ENCODE peak calls at places on chromosome 22, in nine cellular contexts. One of them, this sample, is unnamed.

GRCh38 chr22:20405931-20406685 is 12.2 kb downstream of the ZNF74 start:
- DNase-seq in fibroblast of pulmonary artery: no peak
- DNase-seq in fibroblast of lung: no peak
- DNase-seq in tibial nerve: no peak
- DNase-seq in GM03348: no peak
- DNase-seq in PC-9: no peak
- DNase-seq in stimulated activated CD4-positive, alpha-beta T cell treated with anti-CD3 and anti-CD28 coated beads, Interleukin-15, amount 100 ng/mL, for 1 hour: no peak
- DNase-seq in H7: peak
- DNase-seq in ecto neural progenitor cell: peak
- DNase-seq in this sample: no peak

GRCh38 chr22:23376256-23376655 is 195.9 kb downstream of the BCR start:
- DNase-seq in fibroblast of pulmonary artery: peak
- DNase-seq in fibroblast of lung: no peak
- DNase-seq in tibial nerve: no peak
- DNase-seq in GM03348: no peak
- DNase-seq in PC-9: no peak
- DNase-seq in stimulated activated CD4-positive, alpha-beta T cell treated with anti-CD3 and anti-CD28 coated beads, Interleukin-15, amount 100 ng/mL, for 1 hour: no peak
- DNase-seq in H7: peak
- DNase-seq in ecto neural progenitor cell: no peak
- DNase-seq in this sample: no peak

GRCh38 chr22:48517039-48518030 is 1310.3 kb downstream of the BRD1 start:
- DNase-seq in fibroblast of pulmonary artery: no peak
- DNase-seq in fibroblast of lung: no peak
- DNase-seq in tibial nerve: peak
- DNase-seq in GM03348: no peak
- DNase-seq in PC-9: no peak
- DNase-seq in stimulated activated CD4-positive, alpha-beta T cell treated with anti-CD3 and anti-CD28 coated beads, Interleukin-15, amount 100 ng/mL, for 1 hour: no peak
- DNase-seq in H7: no peak
- DNase-seq in ecto neural progenitor cell: no peak
- DNase-seq in this sample: no peak

GRCh38 chr22:40310771-40311120 is 35.6 kb upstream of the ADSL start:
- DNase-seq in fibroblast of pulmonary artery: no peak
- DNase-seq in fibroblast of lung: no peak
- DNase-seq in tibial nerve: no peak
- DNase-seq in GM03348: no peak
- DNase-seq in PC-9: no peak
- DNase-seq in stimulated activated CD4-positive, alpha-beta T cell treated with anti-CD3 and anti-CD28 coated beads, Interleukin-15, amount 100 ng/mL, for 1 hour: no peak
- DNase-seq in H7: no peak
- DNase-seq in ecto neural progenitor cell: no peak
- DNase-seq in this sample: no peak

GRCh38 chr22:32684148-32684821 is 117.2 kb upstream of the TIMP3 start:
- DNase-seq in fibroblast of pulmonary artery: peak
- DNase-seq in fibroblast of lung: no peak
- DNase-seq in tibial nerve: no peak
- DNase-seq in GM03348: no peak
- DNase-seq in PC-9: no peak
- DNase-seq in stimulated activated CD4-positive, alpha-beta T cell treated with anti-CD3 and anti-CD28 coated beads, Interleukin-15, amount 100 ng/mL, for 1 hour: no peak
- DNase-seq in H7: no peak
- DNase-seq in ecto neural progenitor cell: no peak
- DNase-seq in this sample: no peak

GRCh38 chr22:48885271-48885918 is 942.3 kb downstream of the BRD1 start:
- DNase-seq in fibroblast of pulmonary artery: no peak
- DNase-seq in fibroblast of lung: no peak
- DNase-seq in tibial nerve: no peak
- DNase-seq in GM03348: no peak
- DNase-seq in PC-9: no peak
- DNase-seq in stimulated activated CD4-positive, alpha-beta T cell treated with anti-CD3 and anti-CD28 coated beads, Interleukin-15, amount 100 ng/mL, for 1 hour: no peak
- DNase-seq in H7: no peak
- DNase-seq in ecto neural progenitor cell: no peak
- DNase-seq in this sample: no peak

GRCh38 chr22:37775785-37776638 is 31.7 kb upstream of the GCAT start:
- DNase-seq in fibroblast of pulmonary artery: no peak
- DNase-seq in fibroblast of lung: peak
- DNase-seq in tibial nerve: no peak
- DNase-seq in GM03348: no peak
- DNase-seq in PC-9: no peak
- DNase-seq in stimulated activated CD4-positive, alpha-beta T cell treated with anti-CD3 and anti-CD28 coated beads, Interleukin-15, amount 100 ng/mL, for 1 hour: no peak
- DNase-seq in H7: no peak
- DNase-seq in ecto neural progenitor cell: no peak
- DNase-seq in this sample: no peak

GRCh38 chr22:35684270-35684700 is 33.4 kb upstream of the APOL5 start:
- DNase-seq in fibroblast of pulmonary artery: peak
- DNase-seq in fibroblast of lung: peak
- DNase-seq in tibial nerve: peak
- DNase-seq in GM03348: peak
- DNase-seq in PC-9: no peak
- DNase-seq in stimulated activated CD4-positive, alpha-beta T cell treated with anti-CD3 and anti-CD28 coated beads, Interleukin-15, amount 100 ng/mL, for 1 hour: no peak
- DNase-seq in H7: peak
- DNase-seq in ecto neural progenitor cell: peak
- DNase-seq in this sample: peak

GRCh38 chr22:31857247-31857646 is 87.1 kb upstream of the YWHAH start:
- DNase-seq in fibroblast of pulmonary artery: no peak
- DNase-seq in fibroblast of lung: no peak
- DNase-seq in tibial nerve: no peak
- DNase-seq in GM03348: no peak
- DNase-seq in PC-9: no peak
- DNase-seq in stimulated activated CD4-positive, alpha-beta T cell treated with anti-CD3 and anti-CD28 coated beads, Interleukin-15, amount 100 ng/mL, for 1 hour: no peak
- DNase-seq in H7: peak
- DNase-seq in ecto neural progenitor cell: peak
- DNase-seq in this sample: no peak

GRCh38 chr22:35552186-35552842 is 11.7 kb downstream of the RASD2 start:
- DNase-seq in fibroblast of pulmonary artery: no peak
- DNase-seq in fibroblast of lung: no peak
- DNase-seq in tibial nerve: no peak
- DNase-seq in GM03348: peak
- DNase-seq in PC-9: no peak
- DNase-seq in stimulated activated CD4-positive, alpha-beta T cell treated with anti-CD3 and anti-CD28 coated beads, Interleukin-15, amount 100 ng/mL, for 1 hour: peak
- DNase-seq in H7: peak
- DNase-seq in ecto neural progenitor cell: peak
- DNase-seq in this sample: peak

GRCh38 chr22:41048791-41049717 is 43.3 kb upstream of the EP300 start:
- DNase-seq in fibroblast of pulmonary artery: peak
- DNase-seq in fibroblast of lung: peak
- DNase-seq in tibial nerve: peak
- DNase-seq in GM03348: peak
- DNase-seq in PC-9: peak
- DNase-seq in stimulated activated CD4-positive, alpha-beta T cell treated with anti-CD3 and anti-CD28 coated beads, Interleukin-15, amount 100 ng/mL, for 1 hour: no peak
- DNase-seq in H7: peak
- DNase-seq in ecto neural progenitor cell: peak
- DNase-seq in this sample: peak

GRCh38 chr22:39098026-39098425 is 982 bp downstream of the APOBEC3H start:
- DNase-seq in fibroblast of pulmonary artery: no peak
- DNase-seq in fibroblast of lung: no peak
- DNase-seq in tibial nerve: no peak
- DNase-seq in GM03348: no peak
- DNase-seq in PC-9: peak
- DNase-seq in stimulated activated CD4-positive, alpha-beta T cell treated with anti-CD3 and anti-CD28 coated beads, Interleukin-15, amount 100 ng/mL, for 1 hour: no peak
- DNase-seq in H7: peak
- DNase-seq in ecto neural progenitor cell: peak
- DNase-seq in this sample: no peak

GRCh38 chr22:17778412-17778976 is 4.2 kb upstream of the BID start:
- DNase-seq in fibroblast of pulmonary artery: no peak
- DNase-seq in fibroblast of lung: no peak
- DNase-seq in tibial nerve: no peak
- DNase-seq in GM03348: no peak
- DNase-seq in PC-9: no peak
- DNase-seq in stimulated activated CD4-positive, alpha-beta T cell treated with anti-CD3 and anti-CD28 coated beads, Interleukin-15, amount 100 ng/mL, for 1 hour: no peak
- DNase-seq in H7: no peak
- DNase-seq in ecto neural progenitor cell: no peak
- DNase-seq in this sample: no peak

GRCh38 chr22:29718949-29719893 is 582 bp upstream of the CABP7 start:
- DNase-seq in fibroblast of pulmonary artery: no peak
- DNase-seq in fibroblast of lung: no peak
- DNase-seq in tibial nerve: no peak
- DNase-seq in GM03348: no peak
- DNase-seq in PC-9: no peak
- DNase-seq in stimulated activated CD4-positive, alpha-beta T cell treated with anti-CD3 and anti-CD28 coated beads, Interleukin-15, amount 100 ng/mL, for 1 hour: no peak
- DNase-seq in H7: no peak
- DNase-seq in ecto neural progenitor cell: no peak
- DNase-seq in this sample: no peak

GRCh38 chr22:50674606-50675552 is 2.3 kb downstream of the SHANK3 start:
- DNase-seq in fibroblast of pulmonary artery: no peak
- DNase-seq in fibroblast of lung: peak
- DNase-seq in tibial nerve: no peak
- DNase-seq in GM03348: peak
- DNase-seq in PC-9: peak
- DNase-seq in stimulated activated CD4-positive, alpha-beta T cell treated with anti-CD3 and anti-CD28 coated beads, Interleukin-15, amount 100 ng/mL, for 1 hour: no peak
- DNase-seq in H7: peak
- DNase-seq in ecto neural progenitor cell: peak
- DNase-seq in this sample: peak

GRCh38 chr22:24553597-24554315 is 1.2 kb downstream of the GUCD1 start:
- DNase-seq in fibroblast of pulmonary artery: no peak
- DNase-seq in fibroblast of lung: peak
- DNase-seq in tibial nerve: no peak
- DNase-seq in GM03348: peak
- DNase-seq in PC-9: no peak
- DNase-seq in stimulated activated CD4-positive, alpha-beta T cell treated with anti-CD3 and anti-CD28 coated beads, Interleukin-15, amount 100 ng/mL, for 1 hour: no peak
- DNase-seq in H7: no peak
- DNase-seq in ecto neural progenitor cell: no peak
- DNase-seq in this sample: no peak

GRCh38 chr22:38314140-38314991 is 2.9 kb downstream of the CSNK1E start:
- DNase-seq in fibroblast of pulmonary artery: peak
- DNase-seq in fibroblast of lung: peak
- DNase-seq in tibial nerve: no peak
- DNase-seq in GM03348: no peak
- DNase-seq in PC-9: no peak
- DNase-seq in stimulated activated CD4-positive, alpha-beta T cell treated with anti-CD3 and anti-CD28 coated beads, Interleukin-15, amount 100 ng/mL, for 1 hour: no peak
- DNase-seq in H7: peak
- DNase-seq in ecto neural progenitor cell: no peak
- DNase-seq in this sample: no peak

GRCh38 chr22:33335611-33336279 is 277.6 kb upstream of the SYN3 start:
- DNase-seq in fibroblast of pulmonary artery: no peak
- DNase-seq in fibroblast of lung: no peak
- DNase-seq in tibial nerve: no peak
- DNase-seq in GM03348: no peak
- DNase-seq in PC-9: no peak
- DNase-seq in stimulated activated CD4-positive, alpha-beta T cell treated with anti-CD3 and anti-CD28 coated beads, Interleukin-15, amount 100 ng/mL, for 1 hour: no peak
- DNase-seq in H7: no peak
- DNase-seq in ecto neural progenitor cell: no peak
- DNase-seq in this sample: peak

GRCh38 chr22:24146791-24147353 is 34.4 kb upstream of the SUSD2 start:
- DNase-seq in fibroblast of pulmonary artery: peak
- DNase-seq in fibroblast of lung: peak
- DNase-seq in tibial nerve: peak
- DNase-seq in GM03348: peak
- DNase-seq in PC-9: no peak
- DNase-seq in stimulated activated CD4-positive, alpha-beta T cell treated with anti-CD3 and anti-CD28 coated beads, Interleukin-15, amount 100 ng/mL, for 1 hour: no peak
- DNase-seq in H7: no peak
- DNase-seq in ecto neural progenitor cell: no peak
- DNase-seq in this sample: no peak

GRCh38 chr22:43830931-43831560 is 18.9 kb upstream of the EFCAB6 start:
- DNase-seq in fibroblast of pulmonary artery: no peak
- DNase-seq in fibroblast of lung: no peak
- DNase-seq in tibial nerve: no peak
- DNase-seq in GM03348: no peak
- DNase-seq in PC-9: no peak
- DNase-seq in stimulated activated CD4-positive, alpha-beta T cell treated with anti-CD3 and anti-CD28 coated beads, Interleukin-15, amount 100 ng/mL, for 1 hour: no peak
- DNase-seq in H7: no peak
- DNase-seq in ecto neural progenitor cell: no peak
- DNase-seq in this sample: no peak

GRCh38 chr22:17777005-17777716 is 2.9 kb upstream of the BID start:
- DNase-seq in fibroblast of pulmonary artery: no peak
- DNase-seq in fibroblast of lung: no peak
- DNase-seq in tibial nerve: no peak
- DNase-seq in GM03348: no peak
- DNase-seq in PC-9: no peak
- DNase-seq in stimulated activated CD4-positive, alpha-beta T cell treated with anti-CD3 and anti-CD28 coated beads, Interleukin-15, amount 100 ng/mL, for 1 hour: peak
- DNase-seq in H7: no peak
- DNase-seq in ecto neural progenitor cell: no peak
- DNase-seq in this sample: no peak

GRCh38 chr22:28034760-28035401 is 115.8 kb upstream of the PITPNB start:
- DNase-seq in fibroblast of pulmonary artery: peak
- DNase-seq in fibroblast of lung: peak
- DNase-seq in tibial nerve: peak
- DNase-seq in GM03348: no peak
- DNase-seq in PC-9: no peak
- DNase-seq in stimulated activated CD4-positive, alpha-beta T cell treated with anti-CD3 and anti-CD28 coated beads, Interleukin-15, amount 100 ng/mL, for 1 hour: no peak
- DNase-seq in H7: no peak
- DNase-seq in ecto neural progenitor cell: peak
- DNase-seq in this sample: no peak

GRCh38 chr22:31947296-31947695 is 3.0 kb downstream of the YWHAH start:
- DNase-seq in fibroblast of pulmonary artery: peak
- DNase-seq in fibroblast of lung: no peak
- DNase-seq in tibial nerve: peak
- DNase-seq in GM03348: no peak
- DNase-seq in PC-9: no peak
- DNase-seq in stimulated activated CD4-positive, alpha-beta T cell treated with anti-CD3 and anti-CD28 coated beads, Interleukin-15, amount 100 ng/mL, for 1 hour: no peak
- DNase-seq in H7: no peak
- DNase-seq in ecto neural progenitor cell: no peak
- DNase-seq in this sample: no peak

GRCh38 chr22:39559456-39560105 is 11.0 kb upstream of the CACNA1I start:
- DNase-seq in fibroblast of pulmonary artery: no peak
- DNase-seq in fibroblast of lung: no peak
- DNase-seq in tibial nerve: no peak
- DNase-seq in GM03348: peak
- DNase-seq in PC-9: peak
- DNase-seq in stimulated activated CD4-positive, alpha-beta T cell treated with anti-CD3 and anti-CD28 coated beads, Interleukin-15, amount 100 ng/mL, for 1 hour: no peak
- DNase-seq in H7: peak
- DNase-seq in ecto neural progenitor cell: no peak
- DNase-seq in this sample: peak

GRCh38 chr22:45997077-45997774 is 20.3 kb upstream of the WNT7B start:
- DNase-seq in fibroblast of pulmonary artery: peak
- DNase-seq in fibroblast of lung: peak
- DNase-seq in tibial nerve: peak
- DNase-seq in GM03348: peak
- DNase-seq in PC-9: peak
- DNase-seq in stimulated activated CD4-positive, alpha-beta T cell treated with anti-CD3 and anti-CD28 coated beads, Interleukin-15, amount 100 ng/mL, for 1 hour: no peak
- DNase-seq in H7: peak
- DNase-seq in ecto neural progenitor cell: no peak
- DNase-seq in this sample: peak

GRCh38 chr22:26483439-26484359 is at the start of the genes HPS4 and SRRD:
- DNase-seq in fibroblast of pulmonary artery: peak
- DNase-seq in fibroblast of lung: peak
- DNase-seq in tibial nerve: peak
- DNase-seq in GM03348: peak
- DNase-seq in PC-9: peak
- DNase-seq in stimulated activated CD4-positive, alpha-beta T cell treated with anti-CD3 and anti-CD28 coated beads, Interleukin-15, amount 100 ng/mL, for 1 hour: peak
- DNase-seq in H7: peak
- DNase-seq in ecto neural progenitor cell: peak
- DNase-seq in this sample: peak

GRCh38 chr22:21591695-21592094 is 24.2 kb downstream of the UBE2L3 start:
- DNase-seq in fibroblast of pulmonary artery: no peak
- DNase-seq in fibroblast of lung: no peak
- DNase-seq in tibial nerve: no peak
- DNase-seq in GM03348: no peak
- DNase-seq in PC-9: peak
- DNase-seq in stimulated activated CD4-positive, alpha-beta T cell treated with anti-CD3 and anti-CD28 coated beads, Interleukin-15, amount 100 ng/mL, for 1 hour: no peak
- DNase-seq in H7: no peak
- DNase-seq in ecto neural progenitor cell: no peak
- DNase-seq in this sample: no peak

GRCh38 chr22:46673677-46674236 is 53.6 kb downstream of the GRAMD4 start:
- DNase-seq in fibroblast of pulmonary artery: no peak
- DNase-seq in fibroblast of lung: no peak
- DNase-seq in tibial nerve: no peak
- DNase-seq in GM03348: no peak
- DNase-seq in PC-9: no peak
- DNase-seq in stimulated activated CD4-positive, alpha-beta T cell treated with anti-CD3 and anti-CD28 coated beads, Interleukin-15, amount 100 ng/mL, for 1 hour: no peak
- DNase-seq in H7: peak
- DNase-seq in ecto neural progenitor cell: no peak
- DNase-seq in this sample: no peak

GRCh38 chr22:24772493-24773220 is 1.9 kb downstream of the PIWIL3 start:
- DNase-seq in fibroblast of pulmonary artery: peak
- DNase-seq in fibroblast of lung: peak
- DNase-seq in tibial nerve: no peak
- DNase-seq in GM03348: peak
- DNase-seq in PC-9: no peak
- DNase-seq in stimulated activated CD4-positive, alpha-beta T cell treated with anti-CD3 and anti-CD28 coated beads, Interleukin-15, amount 100 ng/mL, for 1 hour: no peak
- DNase-seq in H7: peak
- DNase-seq in ecto neural progenitor cell: peak
- DNase-seq in this sample: peak

GRCh38 chr22:20499769-20500168 is 4.2 kb upstream of the KLHL22 start:
- DNase-seq in fibroblast of pulmonary artery: no peak
- DNase-seq in fibroblast of lung: no peak
- DNase-seq in tibial nerve: no peak
- DNase-seq in GM03348: no peak
- DNase-seq in PC-9: no peak
- DNase-seq in stimulated activated CD4-positive, alpha-beta T cell treated with anti-CD3 and anti-CD28 coated beads, Interleukin-15, amount 100 ng/mL, for 1 hour: no peak
- DNase-seq in H7: no peak
- DNase-seq in ecto neural progenitor cell: no peak
- DNase-seq in this sample: no peak